ENCODE peak calls at places on chromosomes 13 and 19, in eight cellular contexts. U, Y, V, H, J, Q, L and A are unnamed samples.

GRCh38 chr13:25097426-25097825 is 1.5 kb downstream of the PABPC3 start:
- DNase-seq in U (no peak), Y (no peak), V (no peak), H (no peak), J (no peak), Q (no peak), L (no peak), A (no peak)

GRCh38 chr13:98483636-98484288 is 93.1 kb downstream of the STK24 start:
- DNase-seq in U (no peak), Y (no peak), V (no peak), H (no peak), J (no peak), Q (no peak), L (no peak), A (no peak)

GRCh38 chr13:95156208-95156607 is 145.0 kb downstream of the ABCC4 start:
- DNase-seq in U (peak; percentile 41), Y (no peak), V (no peak), H (no peak), J (no peak), Q (no peak), L (no peak), A (peak; percentile 18)

GRCh38 chr19:30344446-30345425 is 27.4 kb upstream of the ZNF536 start:
- DNase-seq in U (peak; percentile 23), Y (no peak), V (no peak), H (no peak), J (no peak), Q (no peak), L (no peak), A (no peak)

GRCh38 chr13:90201198-90201597 is 1146.3 kb upstream of the MIR17HG start:
- DNase-seq in U (no peak), Y (no peak), V (no peak), H (no peak), J (no peak), Q (no peak), L (no peak), A (no peak)

GRCh38 chr19:5557691-5558090 is 10.1 kb downstream of the TINCR start:
- DNase-seq in U (no peak), Y (no peak), V (no peak), H (no peak), J (no peak), Q (no peak), L (no peak), A (no peak)

GRCh38 chr13:41700790-41701310 is 243.5 kb downstream of the RGCC start:
- DNase-seq in U (peak; percentile 24), Y (no peak), V (no peak), H (no peak), J (no peak), Q (no peak), L (no peak), A (no peak)

GRCh38 chr13:104017317-104017716 is 951.1 kb upstream of the SLC10A2 start:
- DNase-seq in U (no peak), Y (no peak), V (no peak), H (no peak), J (no peak), Q (no peak), L (no peak), A (no peak)

GRCh38 chr13:104571161-104571889 is 1505.1 kb upstream of the SLC10A2 start:
- DNase-seq in U (peak; percentile 42), Y (peak; percentile 39), V (no peak), H (peak; percentile 42), J (no peak), Q (peak; percentile 12), L (peak; percentile 4), A (no peak)

GRCh38 chr19:23395041-23395721 is at the start of gene ZNF91:
- DNase-seq in U (peak; percentile 63), Y (peak; percentile 94), V (peak; percentile 90), H (peak; percentile 89), J (peak; percentile 67), Q (peak; percentile 93), L (peak; percentile 88), A (peak; percentile 96)

GRCh38 chr13:80084086-80084676 is 256.7 kb downstream of the SPRY2 start:
- DNase-seq in U (peak; percentile 10), Y (no peak), V (no peak), H (no peak), J (no peak), Q (peak; percentile 28), L (no peak), A (no peak)

GRCh38 chr13:40064723-40065122 is 409.3 kb downstream of the COG6 start:
- DNase-seq in U (peak; percentile 25), Y (peak; percentile 54), V (no peak), H (no peak), J (no peak), Q (no peak), L (no peak), A (no peak)

GRCh38 chr13:97212540-97213146 is 9.5 kb upstream of the MBNL2 start:
- DNase-seq in U (peak; percentile 48), Y (no peak), V (no peak), H (no peak), J (no peak), Q (no peak), L (no peak), A (no peak)

GRCh38 chr13:46663216-46663615 is 110.2 kb downstream of the LRCH1 start:
- DNase-seq in U (no peak), Y (no peak), V (no peak), H (no peak), J (no peak), Q (no peak), L (no peak), A (no peak)

GRCh38 chr19:49217382-49217781 is 59.8 kb downstream of the TRPM4 start:
- DNase-seq in U (no peak), Y (no peak), V (no peak), H (no peak), J (no peak), Q (no peak), L (no peak), A (no peak)

GRCh38 chr19:13487985-13488384 is 18.3 kb downstream of the CACNA1A start:
- DNase-seq in U (no peak), Y (no peak), V (no peak), H (no peak), J (no peak), Q (no peak), L (no peak), A (no peak)

GRCh38 chr19:2213799-2214198 is 22.3 kb downstream of the PLEKHJ1 start:
- DNase-seq in U (no peak), Y (no peak), V (no peak), H (peak; percentile 14), J (no peak), Q (peak; percentile 42), L (no peak), A (no peak)

GRCh38 chr19:289651-290538 is 1.3 kb downstream of the PLPP2 start:
- DNase-seq in U (peak; percentile 86), Y (no peak), V (peak; percentile 33), H (no peak), J (no peak), Q (peak; percentile 62), L (peak; percentile 28), A (no peak)

GRCh38 chr19:54281008-54281728 is at the start of gene LILRB2:
- DNase-seq in U (no peak), Y (no peak), V (no peak), H (no peak), J (no peak), Q (no peak), L (no peak), A (no peak)

GRCh38 chr19:30244533-30244932 is 127.7 kb upstream of the ZNF536 start:
- DNase-seq in U (no peak), Y (no peak), V (no peak), H (no peak), J (no peak), Q (no peak), L (no peak), A (no peak)

GRCh38 chr13:101556676-101557121 is 104.2 kb downstream of the ITGBL1 start:
- DNase-seq in U (no peak), Y (no peak), V (no peak), H (no peak), J (no peak), Q (no peak), L (no peak), A (no peak)

GRCh38 chr19:10612515-10613119 is 12.7 kb upstream of the SLC44A2 start:
- DNase-seq in U (no peak), Y (peak; percentile 34), V (no peak), H (peak; percentile 29), J (no peak), Q (no peak), L (no peak), A (no peak)

GRCh38 chr13:110023729-110024645 is 237.6 kb upstream of the IRS2 start:
- DNase-seq in U (no peak), Y (no peak), V (no peak), H (no peak), J (no peak), Q (no peak), L (no peak), A (no peak)

GRCh38 chr13:43879323-43880181 is at the start of the genes CCDC122 and LACC1:
- DNase-seq in U (peak; percentile 75), Y (peak; percentile 78), V (peak; percentile 82), H (peak; percentile 73), J (peak; percentile 62), Q (peak; percentile 28), L (peak; percentile 82), A (peak; percentile 59)

GRCh38 chr13:44141213-44141724 is 232.4 kb upstream of the SERP2 start:
- DNase-seq in U (no peak), Y (no peak), V (no peak), H (no peak), J (no peak), Q (no peak), L (peak; percentile 11), A (no peak)

GRCh38 chr19:13493516-13494310 is 12.6 kb downstream of the CACNA1A start:
- DNase-seq in U (no peak), Y (no peak), V (no peak), H (no peak), J (no peak), Q (no peak), L (no peak), A (no peak)

GRCh38 chr19:21843081-21843480 is 7.1 kb upstream of the ZNF43 start:
- DNase-seq in U (no peak), Y (no peak), V (no peak), H (no peak), J (no peak), Q (no peak), L (no peak), A (no peak)

GRCh38 chr19:35337081-35337983 is 8.3 kb downstream of the CD22 start:
- DNase-seq in U (no peak), Y (no peak), V (no peak), H (no peak), J (no peak), Q (no peak), L (no peak), A (no peak)

GRCh38 chr13:73819711-73820110 is 314.5 kb downstream of the KLF12 start:
- DNase-seq in U (no peak), Y (no peak), V (no peak), H (no peak), J (no peak), Q (no peak), L (no peak), A (no peak)

GRCh38 chr13:111265701-111266035 is 54.8 kb upstream of the TEX29 start:
- DNase-seq in U (no peak), Y (no peak), V (no peak), H (no peak), J (no peak), Q (no peak), L (no peak), A (no peak)

GRCh38 chr13:96191367-96191766 is 101.5 kb downstream of the HS6ST3 start:
- DNase-seq in U (no peak), Y (no peak), V (no peak), H (no peak), J (no peak), Q (no peak), L (no peak), A (no peak)

GRCh38 chr13:99731747-99732146 is 230.5 kb downstream of the TM9SF2 start:
- DNase-seq in U (no peak), Y (no peak), V (no peak), H (no peak), J (no peak), Q (no peak), L (no peak), A (no peak)